ENCODE peak calls at places on chromosomes 7 and 10, in seven cellular contexts. One of them, this sample, is unnamed.
A peak's percentile ranks its signal among the peaks of the same experiment; 100 is the strongest.

GRCh38 chr7:31948041-31948440 is 122.2 kb downstream of the PDE1C start:
- DNase-seq in activated effector memory CD4-positive, alpha-beta T cell treated with Interleukin-2 at 50 U/mL for 16 hours: no peak
- DNase-seq in activated T-helper 1 cell treated with anti-CD3 and anti-CD28 coated beads, Interleukin-2, amount 50 U/mL, for 16 hours: no peak
- DNase-seq in MV-4-11: no peak
- DNase-seq in progenitor cell of endocrine pancreas: no peak
- DNase-seq in HS-5: peak; percentile 88
- DNase-seq in ACHN: peak; percentile 97
- DNase-seq in this sample: peak; percentile 87

GRCh38 chr10:11863353-11864105 is 40.4 kb downstream of the PROSER2 start:
- DNase-seq in HS-5: no peak
- DNase-seq in activated T-helper 1 cell treated with anti-CD3 and anti-CD28 coated beads, Interleukin-2, amount 50 U/mL, for 16 hours: no peak
- DNase-seq in activated effector memory CD4-positive, alpha-beta T cell treated with Interleukin-2 at 50 U/mL for 16 hours: peak; percentile 43
- DNase-seq in progenitor cell of endocrine pancreas: no peak
- DNase-seq in ACHN: no peak
- DNase-seq in MV-4-11: peak; percentile 20
- DNase-seq in this sample: peak; percentile 51

GRCh38 chr7:27106906-27107250 is 4.4 kb upstream of the HOXA2 start:
- DNase-seq in ACHN: no peak
- DNase-seq in activated effector memory CD4-positive, alpha-beta T cell treated with Interleukin-2 at 50 U/mL for 16 hours: no peak
- DNase-seq in progenitor cell of endocrine pancreas: no peak
- DNase-seq in HS-5: no peak
- DNase-seq in MV-4-11: no peak
- DNase-seq in activated T-helper 1 cell treated with anti-CD3 and anti-CD28 coated beads, Interleukin-2, amount 50 U/mL, for 16 hours: no peak
- DNase-seq in this sample: no peak

GRCh38 chr10:127308031-127308430 is 111.6 kb upstream of the INSYN2A start:
- DNase-seq in ACHN: no peak
- DNase-seq in activated T-helper 1 cell treated with anti-CD3 and anti-CD28 coated beads, Interleukin-2, amount 50 U/mL, for 16 hours: no peak
- DNase-seq in activated effector memory CD4-positive, alpha-beta T cell treated with Interleukin-2 at 50 U/mL for 16 hours: no peak
- DNase-seq in progenitor cell of endocrine pancreas: no peak
- DNase-seq in HS-5: no peak
- DNase-seq in MV-4-11: no peak
- DNase-seq in this sample: no peak

GRCh38 chr10:118251791-118252190 is 90.3 kb downstream of the FAM204A start:
- DNase-seq in activated T-helper 1 cell treated with anti-CD3 and anti-CD28 coated beads, Interleukin-2, amount 50 U/mL, for 16 hours: no peak
- DNase-seq in activated effector memory CD4-positive, alpha-beta T cell treated with Interleukin-2 at 50 U/mL for 16 hours: no peak
- DNase-seq in progenitor cell of endocrine pancreas: no peak
- DNase-seq in ACHN: no peak
- DNase-seq in MV-4-11: no peak
- DNase-seq in HS-5: no peak
- DNase-seq in this sample: no peak

GRCh38 chr10:48493083-48493871 is 111.6 kb downstream of the ARHGAP22 start:
- DNase-seq in HS-5: no peak
- DNase-seq in progenitor cell of endocrine pancreas: no peak
- DNase-seq in activated effector memory CD4-positive, alpha-beta T cell treated with Interleukin-2 at 50 U/mL for 16 hours: no peak
- DNase-seq in ACHN: no peak
- DNase-seq in MV-4-11: peak; percentile 77
- DNase-seq in activated T-helper 1 cell treated with anti-CD3 and anti-CD28 coated beads, Interleukin-2, amount 50 U/mL, for 16 hours: no peak
- DNase-seq in this sample: no peak

GRCh38 chr10:482036-482435 is 207.4 kb downstream of the DIP2C start:
- DNase-seq in progenitor cell of endocrine pancreas: no peak
- DNase-seq in HS-5: no peak
- DNase-seq in MV-4-11: no peak
- DNase-seq in ACHN: no peak
- DNase-seq in activated effector memory CD4-positive, alpha-beta T cell treated with Interleukin-2 at 50 U/mL for 16 hours: no peak
- DNase-seq in activated T-helper 1 cell treated with anti-CD3 and anti-CD28 coated beads, Interleukin-2, amount 50 U/mL, for 16 hours: no peak
- DNase-seq in this sample: no peak

GRCh38 chr10:124647421-124648130 is 96.6 kb downstream of the FAM53B start:
- DNase-seq in HS-5: no peak
- DNase-seq in progenitor cell of endocrine pancreas: no peak
- DNase-seq in activated T-helper 1 cell treated with anti-CD3 and anti-CD28 coated beads, Interleukin-2, amount 50 U/mL, for 16 hours: peak; percentile 64
- DNase-seq in ACHN: peak; percentile 10
- DNase-seq in activated effector memory CD4-positive, alpha-beta T cell treated with Interleukin-2 at 50 U/mL for 16 hours: peak; percentile 77
- DNase-seq in MV-4-11: peak; percentile 94
- DNase-seq in this sample: peak; percentile 75

GRCh38 chr10:86306628-86307278 is 59.8 kb downstream of the GRID1 start:
- DNase-seq in HS-5: no peak
- DNase-seq in MV-4-11: peak; percentile 19
- DNase-seq in activated T-helper 1 cell treated with anti-CD3 and anti-CD28 coated beads, Interleukin-2, amount 50 U/mL, for 16 hours: no peak
- DNase-seq in progenitor cell of endocrine pancreas: peak; percentile 57
- DNase-seq in ACHN: peak; percentile 39
- DNase-seq in activated effector memory CD4-positive, alpha-beta T cell treated with Interleukin-2 at 50 U/mL for 16 hours: no peak
- DNase-seq in this sample: peak; percentile 15

GRCh38 chr7:45435846-45436245 is 138.3 kb upstream of the ADCY1 start:
- DNase-seq in HS-5: peak; percentile 96
- DNase-seq in activated effector memory CD4-positive, alpha-beta T cell treated with Interleukin-2 at 50 U/mL for 16 hours: no peak
- DNase-seq in progenitor cell of endocrine pancreas: no peak
- DNase-seq in ACHN: peak; percentile 88
- DNase-seq in MV-4-11: peak; percentile 73
- DNase-seq in activated T-helper 1 cell treated with anti-CD3 and anti-CD28 coated beads, Interleukin-2, amount 50 U/mL, for 16 hours: no peak
- DNase-seq in this sample: no peak

GRCh38 chr7:17773289-17773626 is 167.0 kb downstream of the SNX13 start:
- DNase-seq in activated effector memory CD4-positive, alpha-beta T cell treated with Interleukin-2 at 50 U/mL for 16 hours: no peak
- DNase-seq in HS-5: peak; percentile 85
- DNase-seq in ACHN: peak; percentile 51
- DNase-seq in MV-4-11: peak; percentile 97
- DNase-seq in activated T-helper 1 cell treated with anti-CD3 and anti-CD28 coated beads, Interleukin-2, amount 50 U/mL, for 16 hours: no peak
- DNase-seq in progenitor cell of endocrine pancreas: no peak
- DNase-seq in this sample: no peak

GRCh38 chr7:140559410-140559809 is 80.1 kb upstream of the MKRN1 start:
- DNase-seq in ACHN: no peak
- DNase-seq in activated T-helper 1 cell treated with anti-CD3 and anti-CD28 coated beads, Interleukin-2, amount 50 U/mL, for 16 hours: no peak
- DNase-seq in activated effector memory CD4-positive, alpha-beta T cell treated with Interleukin-2 at 50 U/mL for 16 hours: no peak
- DNase-seq in progenitor cell of endocrine pancreas: no peak
- DNase-seq in MV-4-11: no peak
- DNase-seq in HS-5: no peak
- DNase-seq in this sample: no peak

GRCh38 chr10:73262105-73262730 is 9.8 kb upstream of the MRPS16 start:
- DNase-seq in progenitor cell of endocrine pancreas: no peak
- DNase-seq in MV-4-11: peak; percentile 54
- DNase-seq in activated T-helper 1 cell treated with anti-CD3 and anti-CD28 coated beads, Interleukin-2, amount 50 U/mL, for 16 hours: no peak
- DNase-seq in HS-5: peak; percentile 73
- DNase-seq in ACHN: peak; percentile 95
- DNase-seq in activated effector memory CD4-positive, alpha-beta T cell treated with Interleukin-2 at 50 U/mL for 16 hours: no peak
- DNase-seq in this sample: peak; percentile 89

GRCh38 chr10:62637249-62638061 is 167.1 kb upstream of the ADO start:
- DNase-seq in MV-4-11: peak; percentile 65
- DNase-seq in activated effector memory CD4-positive, alpha-beta T cell treated with Interleukin-2 at 50 U/mL for 16 hours: peak; percentile 53
- DNase-seq in HS-5: no peak
- DNase-seq in activated T-helper 1 cell treated with anti-CD3 and anti-CD28 coated beads, Interleukin-2, amount 50 U/mL, for 16 hours: peak; percentile 20
- DNase-seq in progenitor cell of endocrine pancreas: no peak
- DNase-seq in ACHN: no peak
- DNase-seq in this sample: no peak

GRCh38 chr10:24551161-24551560 is 172.5 kb downstream of the ARHGAP21 start:
- DNase-seq in activated T-helper 1 cell treated with anti-CD3 and anti-CD28 coated beads, Interleukin-2, amount 50 U/mL, for 16 hours: no peak
- DNase-seq in progenitor cell of endocrine pancreas: no peak
- DNase-seq in MV-4-11: no peak
- DNase-seq in activated effector memory CD4-positive, alpha-beta T cell treated with Interleukin-2 at 50 U/mL for 16 hours: no peak
- DNase-seq in ACHN: no peak
- DNase-seq in HS-5: no peak
- DNase-seq in this sample: no peak

GRCh38 chr7:150927954-150928340 is 50.2 kb downstream of the KCNH2 start:
- DNase-seq in MV-4-11: peak; percentile 55
- DNase-seq in HS-5: no peak
- DNase-seq in ACHN: no peak
- DNase-seq in activated T-helper 1 cell treated with anti-CD3 and anti-CD28 coated beads, Interleukin-2, amount 50 U/mL, for 16 hours: no peak
- DNase-seq in activated effector memory CD4-positive, alpha-beta T cell treated with Interleukin-2 at 50 U/mL for 16 hours: no peak
- DNase-seq in progenitor cell of endocrine pancreas: no peak
- DNase-seq in this sample: no peak

GRCh38 chr10:106705576-106706526 is 458.7 kb downstream of the SORCS1 start:
- DNase-seq in progenitor cell of endocrine pancreas: peak; percentile 61
- DNase-seq in ACHN: peak; percentile 63
- DNase-seq in HS-5: peak; percentile 42
- DNase-seq in activated effector memory CD4-positive, alpha-beta T cell treated with Interleukin-2 at 50 U/mL for 16 hours: no peak
- DNase-seq in MV-4-11: peak; percentile 36
- DNase-seq in activated T-helper 1 cell treated with anti-CD3 and anti-CD28 coated beads, Interleukin-2, amount 50 U/mL, for 16 hours: no peak
- DNase-seq in this sample: peak; percentile 71

GRCh38 chr7:8295638-8296361 is 33.8 kb upstream of the ICA1 start:
- DNase-seq in MV-4-11: peak; percentile 79
- DNase-seq in progenitor cell of endocrine pancreas: peak; percentile 21
- DNase-seq in HS-5: peak; percentile 77
- DNase-seq in ACHN: peak; percentile 94
- DNase-seq in activated effector memory CD4-positive, alpha-beta T cell treated with Interleukin-2 at 50 U/mL for 16 hours: no peak
- DNase-seq in activated T-helper 1 cell treated with anti-CD3 and anti-CD28 coated beads, Interleukin-2, amount 50 U/mL, for 16 hours: no peak
- DNase-seq in this sample: peak; percentile 96

GRCh38 chr7:110442386-110442837 is 648.5 kb upstream of the LRRN3 start:
- DNase-seq in progenitor cell of endocrine pancreas: no peak
- DNase-seq in activated T-helper 1 cell treated with anti-CD3 and anti-CD28 coated beads, Interleukin-2, amount 50 U/mL, for 16 hours: no peak
- DNase-seq in activated effector memory CD4-positive, alpha-beta T cell treated with Interleukin-2 at 50 U/mL for 16 hours: no peak
- DNase-seq in MV-4-11: peak; percentile 44
- DNase-seq in HS-5: no peak
- DNase-seq in ACHN: peak; percentile 82
- DNase-seq in this sample: peak; percentile 90

GRCh38 chr7:53398566-53398965 is 363.1 kb downstream of the POM121L12 start:
- DNase-seq in activated effector memory CD4-positive, alpha-beta T cell treated with Interleukin-2 at 50 U/mL for 16 hours: no peak
- DNase-seq in HS-5: no peak
- DNase-seq in MV-4-11: no peak
- DNase-seq in progenitor cell of endocrine pancreas: no peak
- DNase-seq in ACHN: peak; percentile 97
- DNase-seq in activated T-helper 1 cell treated with anti-CD3 and anti-CD28 coated beads, Interleukin-2, amount 50 U/mL, for 16 hours: no peak
- DNase-seq in this sample: no peak

GRCh38 chr10:30829921-30830671 is 200.5 kb upstream of the LYZL2 start:
- DNase-seq in progenitor cell of endocrine pancreas: no peak
- DNase-seq in activated T-helper 1 cell treated with anti-CD3 and anti-CD28 coated beads, Interleukin-2, amount 50 U/mL, for 16 hours: no peak
- DNase-seq in activated effector memory CD4-positive, alpha-beta T cell treated with Interleukin-2 at 50 U/mL for 16 hours: no peak
- DNase-seq in MV-4-11: no peak
- DNase-seq in ACHN: no peak
- DNase-seq in HS-5: no peak
- DNase-seq in this sample: no peak

GRCh38 chr10:20596065-20596760 is 300.9 kb downstream of the NEBL start:
- DNase-seq in activated effector memory CD4-positive, alpha-beta T cell treated with Interleukin-2 at 50 U/mL for 16 hours: no peak
- DNase-seq in progenitor cell of endocrine pancreas: no peak
- DNase-seq in activated T-helper 1 cell treated with anti-CD3 and anti-CD28 coated beads, Interleukin-2, amount 50 U/mL, for 16 hours: no peak
- DNase-seq in ACHN: no peak
- DNase-seq in HS-5: no peak
- DNase-seq in MV-4-11: no peak
- DNase-seq in this sample: no peak

GRCh38 chr7:159102681-159103381 is 41.8 kb downstream of the VIPR2 start:
- DNase-seq in activated effector memory CD4-positive, alpha-beta T cell treated with Interleukin-2 at 50 U/mL for 16 hours: no peak
- DNase-seq in MV-4-11: no peak
- DNase-seq in ACHN: no peak
- DNase-seq in progenitor cell of endocrine pancreas: no peak
- DNase-seq in activated T-helper 1 cell treated with anti-CD3 and anti-CD28 coated beads, Interleukin-2, amount 50 U/mL, for 16 hours: no peak
- DNase-seq in HS-5: no peak
- DNase-seq in this sample: no peak